ENCODE peak calls at places on chromosomes 6 and 20, in seven cellular contexts. Z is dermis blood vessel endothelial cell, F is IMR-90, N is brain microvascular endothelial cell, K is lower lobe of right lung, U is cardiac muscle cell, W is SW 1271. T is an unnamed sample.

GRCh38 chr20:19901226-19901625 is 115.9 kb upstream of the NAA20 start:
- DNase-seq in Z (peak; percentile 55), F (no peak), N (no peak), K (no peak), U (no peak), W (no peak), T (no peak)

GRCh38 chr6:42774201-42774600 is 7.7 kb upstream of the BICRAL start:
- DNase-seq in Z (no peak), F (no peak), N (no peak), K (no peak), U (no peak), W (no peak), T (peak; percentile 55)

GRCh38 chr6:116386581-116387299 is 16.0 kb downstream of the DSE start:
- DNase-seq in Z (no peak), F (peak; percentile 80), N (peak; percentile 59), K (no peak), U (peak; percentile 70), W (no peak), T (peak; percentile 30)

GRCh38 chr20:17562804-17563305 is 7.0 kb upstream of the DSTN start:
- DNase-seq in Z (no peak), F (peak; percentile 62), N (peak; percentile 55), K (peak; percentile 63), U (peak; percentile 86), W (no peak), T (no peak)

GRCh38 chr6:44254201-44254956 is 2.9 kb downstream of the SLC35B2 start:
- DNase-seq in Z (no peak), F (no peak), N (no peak), K (no peak), U (no peak), W (no peak), T (no peak)

GRCh38 chr6:11654876-11655275 is 117.3 kb downstream of the TMEM170B start:
- DNase-seq in Z (peak; percentile 23), F (peak; percentile 81), N (peak; percentile 34), K (no peak), U (peak; percentile 32), W (no peak), T (no peak)

GRCh38 chr20:40265872-40266533 is 423.0 kb downstream of the MAFB start:
- DNase-seq in Z (peak; percentile 48), F (no peak), N (peak; percentile 19), K (no peak), U (peak; percentile 61), W (no peak), T (peak; percentile 11)

GRCh38 chr6:5443491-5443890 is 182.2 kb downstream of the FARS2 start:
- DNase-seq in Z (no peak), F (no peak), N (no peak), K (no peak), U (no peak), W (no peak), T (no peak)

GRCh38 chr20:37986873-37987601 is 46.2 kb downstream of the TTI1 start:
- DNase-seq in Z (no peak), F (peak; percentile 6), N (no peak), K (peak; percentile 85), U (no peak), W (no peak), T (no peak)

GRCh38 chr6:84867521-84867920 is 103.1 kb upstream of the TBX18 start:
- DNase-seq in Z (no peak), F (no peak), N (peak; percentile 83), K (no peak), U (peak; percentile 87), W (no peak), T (no peak)

GRCh38 chr20:17536944-17537444 is 5.8 kb upstream of the BFSP1 start:
- DNase-seq in Z (peak; percentile 89), F (peak; percentile 76), N (peak; percentile 81), K (peak; percentile 57), U (peak; percentile 86), W (peak; percentile 49), T (peak; percentile 82)

GRCh38 chr6:85792278-85792677 is 149.6 kb upstream of the SYNCRIP start:
- DNase-seq in Z (no peak), F (peak; percentile 1), N (no peak), K (no peak), U (no peak), W (no peak), T (no peak)

GRCh38 chr6:100370265-100370664 is 94.5 kb downstream of the SIM1 start:
- DNase-seq in Z (peak; percentile 16), F (no peak), N (no peak), K (no peak), U (no peak), W (no peak), T (peak; percentile 19)

GRCh38 chr6:125843593-125843992 is 52.8 kb downstream of the NCOA7 start:
- DNase-seq in Z (no peak), F (no peak), N (no peak), K (no peak), U (no peak), W (no peak), T (no peak)

GRCh38 chr6:149910721-149911151 is 12.2 kb downstream of the RAET1G start:
- DNase-seq in Z (no peak), F (no peak), N (no peak), K (no peak), U (no peak), W (no peak), T (no peak)

GRCh38 chr6:166169549-166170421 is 2.1 kb upstream of the TBXT start:
- DNase-seq in Z (no peak), F (no peak), N (no peak), K (no peak), U (no peak), W (no peak), T (no peak)

GRCh38 chr20:3077618-3078134 is 6.3 kb downstream of the OXT start:
- DNase-seq in Z (no peak), F (no peak), N (no peak), K (no peak), U (no peak), W (no peak), T (no peak)

GRCh38 chr20:50487397-50487796 is 22.8 kb upstream of the PTPN1 start:
- DNase-seq in Z (no peak), F (no peak), N (no peak), K (no peak), U (no peak), W (no peak), T (no peak)

GRCh38 chr6:95133578-95133977 is 443.8 kb upstream of the MANEA start:
- DNase-seq in Z (no peak), F (peak; percentile 8), N (no peak), K (no peak), U (no peak), W (no peak), T (no peak)

GRCh38 chr6:122730775-122731386 is 48.6 kb upstream of the FABP7 start:
- DNase-seq in Z (peak; percentile 57), F (peak; percentile 54), N (peak; percentile 15), K (no peak), U (peak; percentile 67), W (no peak), T (peak; percentile 22)

GRCh38 chr6:135962731-135963130 is 111.2 kb downstream of the PDE7B start:
- DNase-seq in Z (no peak), F (peak; percentile 67), N (peak; percentile 90), K (no peak), U (peak; percentile 92), W (no peak), T (no peak)

GRCh38 chr6:42199106-42199981 is 4.6 kb upstream of the GUCA1B start:
- DNase-seq in Z (no peak), F (peak; percentile 68), N (peak; percentile 22), K (no peak), U (peak; percentile 80), W (no peak), T (peak; percentile 61)

GRCh38 chr6:111712398-111712797 is 106.7 kb upstream of the TRAF3IP2 start:
- DNase-seq in Z (peak; percentile 36), F (peak; percentile 95), N (peak; percentile 87), K (no peak), U (peak; percentile 72), W (no peak), T (no peak)

GRCh38 chr6:44002591-44003344 is 124.5 kb downstream of the MRPL14 start:
- DNase-seq in Z (peak; percentile 47), F (peak; percentile 54), N (peak; percentile 32), K (peak; percentile 73), U (peak; percentile 49), W (no peak), T (peak; percentile 85)

GRCh38 chr6:40346241-40346640 is 240.9 kb downstream of the LRFN2 start:
- DNase-seq in Z (no peak), F (no peak), N (no peak), K (no peak), U (no peak), W (no peak), T (no peak)

GRCh38 chr6:41200296-41200900 is 551 bp downstream of the TREML2 start:
- DNase-seq in Z (no peak), F (no peak), N (no peak), K (peak; percentile 65), U (peak; percentile 75), W (no peak), T (peak; percentile 6)

GRCh38 chr6:93940381-93940780 is 521.0 kb upstream of the EPHA7 start:
- DNase-seq in Z (no peak), F (no peak), N (no peak), K (no peak), U (no peak), W (no peak), T (no peak)

GRCh38 chr6:136334465-136334846 is 44.8 kb upstream of the BCLAF1 start:
- DNase-seq in Z (no peak), F (no peak), N (no peak), K (no peak), U (peak; percentile 18), W (no peak), T (no peak)

GRCh38 chr6:12356983-12357972 is 67.1 kb downstream of the EDN1 start:
- DNase-seq in Z (no peak), F (no peak), N (no peak), K (no peak), U (no peak), W (no peak), T (peak; percentile 81)

GRCh38 chr6:44776344-44776743 is 388.8 kb downstream of the CDC5L start:
- DNase-seq in Z (no peak), F (no peak), N (no peak), K (no peak), U (no peak), W (no peak), T (no peak)

GRCh38 chr6:39076993-39077535 is 28.5 kb downstream of the GLP1R start:
- DNase-seq in Z (no peak), F (no peak), N (no peak), K (no peak), U (no peak), W (no peak), T (no peak)

GRCh38 chr20:50450961-50451752 is 59.0 kb upstream of the PTPN1 start:
- DNase-seq in Z (no peak), F (peak; percentile 46), N (peak; percentile 63), K (no peak), U (peak; percentile 76), W (no peak), T (peak; percentile 83)

GRCh38 chr6:75204222-75204958 is 1.5 kb downstream of the COL12A1 start:
- DNase-seq in Z (peak; percentile 91), F (peak; percentile 96), N (peak; percentile 91), K (peak; percentile 65), U (peak; percentile 97), W (peak; percentile 44), T (peak; percentile 55)

GRCh38 chr6:149150999-149151398 is 166.5 kb upstream of the TAB2 start:
- DNase-seq in Z (no peak), F (no peak), N (no peak), K (no peak), U (no peak), W (no peak), T (no peak)

GRCh38 chr6:135170849-135171248 is 10.3 kb upstream of the MYB start:
- DNase-seq in Z (no peak), F (no peak), N (no peak), K (no peak), U (no peak), W (no peak), T (no peak)

GRCh38 chr6:25066593-25066992 is 130.8 kb upstream of the RIPOR2 start:
- DNase-seq in Z (no peak), F (peak; percentile 58), N (no peak), K (no peak), U (no peak), W (no peak), T (no peak)

GRCh38 chr6:165861226-165861625 is 198.2 kb upstream of the PDE10A start:
- DNase-seq in Z (no peak), F (no peak), N (no peak), K (no peak), U (no peak), W (no peak), T (no peak)

GRCh38 chr6:35764238-35764896 is 12.0 kb upstream of the CLPSL2 start:
- DNase-seq in Z (no peak), F (no peak), N (no peak), K (no peak), U (no peak), W (no peak), T (no peak)